ENCODE peak calls at places on chromosomes 13 and 19, in eight cellular contexts. One of them, this sample, is unnamed.

GRCh38 chr13:19957320-19958118 is 1.0 kb upstream of the ZMYM2 start:
- DNase-seq in sigmoid colon: peak; percentile 92
- DNase-seq in upper lobe of right lung: peak; percentile 84
- DNase-seq in mucosa of descending colon: peak; percentile 77
- DNase-seq in psoas muscle: peak; percentile 82
- DNase-seq in heart right ventricle: peak; percentile 85
- DNase-seq in stomach: peak; percentile 78
- DNase-seq in left ventricle myocardium inferior: peak; percentile 66
- DNase-seq in this sample: peak; percentile 90

GRCh38 chr19:39617745-39618144 is 15.4 kb downstream of the LGALS13 start:
- DNase-seq in upper lobe of right lung: no peak
- DNase-seq in sigmoid colon: no peak
- DNase-seq in stomach: no peak
- DNase-seq in mucosa of descending colon: no peak
- DNase-seq in heart right ventricle: no peak
- DNase-seq in psoas muscle: no peak
- DNase-seq in left ventricle myocardium inferior: no peak
- DNase-seq in this sample: no peak

GRCh38 chr19:38851622-38852230 is 1.9 kb upstream of the HNRNPL start:
- DNase-seq in sigmoid colon: peak; percentile 98
- DNase-seq in mucosa of descending colon: peak; percentile 96
- DNase-seq in psoas muscle: peak; percentile 97
- DNase-seq in stomach: peak; percentile 96
- DNase-seq in heart right ventricle: peak; percentile 96
- DNase-seq in upper lobe of right lung: peak; percentile 97
- DNase-seq in left ventricle myocardium inferior: peak; percentile 95
- DNase-seq in this sample: peak; percentile 75

GRCh38 chr13:33751151-33751550 is 66.8 kb upstream of the RFC3 start:
- DNase-seq in mucosa of descending colon: no peak
- DNase-seq in stomach: no peak
- DNase-seq in heart right ventricle: no peak
- DNase-seq in sigmoid colon: no peak
- DNase-seq in left ventricle myocardium inferior: no peak
- DNase-seq in upper lobe of right lung: no peak
- DNase-seq in psoas muscle: no peak
- DNase-seq in this sample: no peak

GRCh38 chr19:7230826-7231225 is 63.4 kb downstream of the INSR start:
- DNase-seq in heart right ventricle: peak; percentile 73
- DNase-seq in upper lobe of right lung: peak; percentile 46
- DNase-seq in mucosa of descending colon: no peak
- DNase-seq in sigmoid colon: peak; percentile 92
- DNase-seq in psoas muscle: peak; percentile 75
- DNase-seq in stomach: peak; percentile 29
- DNase-seq in left ventricle myocardium inferior: peak; percentile 73
- DNase-seq in this sample: peak; percentile 81

GRCh38 chr19:5676105-5676671 is 4.1 kb downstream of the MICOS13 start:
- DNase-seq in upper lobe of right lung: no peak
- DNase-seq in sigmoid colon: no peak
- DNase-seq in mucosa of descending colon: peak; percentile 42
- DNase-seq in psoas muscle: no peak
- DNase-seq in left ventricle myocardium inferior: no peak
- DNase-seq in heart right ventricle: no peak
- DNase-seq in stomach: no peak
- DNase-seq in this sample: no peak

GRCh38 chr13:42071667-42072419 is 23.4 kb downstream of the DGKH start:
- DNase-seq in sigmoid colon: no peak
- DNase-seq in psoas muscle: no peak
- DNase-seq in left ventricle myocardium inferior: no peak
- DNase-seq in stomach: no peak
- DNase-seq in mucosa of descending colon: no peak
- DNase-seq in heart right ventricle: no peak
- DNase-seq in upper lobe of right lung: no peak
- DNase-seq in this sample: no peak

GRCh38 chr19:38025908-38026307 is 118.9 kb downstream of the SIPA1L3 start:
- DNase-seq in upper lobe of right lung: no peak
- DNase-seq in heart right ventricle: no peak
- DNase-seq in stomach: no peak
- DNase-seq in left ventricle myocardium inferior: no peak
- DNase-seq in sigmoid colon: no peak
- DNase-seq in psoas muscle: no peak
- DNase-seq in mucosa of descending colon: no peak
- DNase-seq in this sample: no peak

GRCh38 chr13:40547545-40548322 is 118.7 kb downstream of the FOXO1 start:
- DNase-seq in heart right ventricle: no peak
- DNase-seq in mucosa of descending colon: no peak
- DNase-seq in stomach: no peak
- DNase-seq in sigmoid colon: no peak
- DNase-seq in left ventricle myocardium inferior: no peak
- DNase-seq in psoas muscle: no peak
- DNase-seq in upper lobe of right lung: no peak
- DNase-seq in this sample: no peak

GRCh38 chr19:28634837-28635236 is 578.1 kb downstream of the UQCRFS1 start:
- DNase-seq in psoas muscle: no peak
- DNase-seq in mucosa of descending colon: no peak
- DNase-seq in left ventricle myocardium inferior: no peak
- DNase-seq in heart right ventricle: no peak
- DNase-seq in sigmoid colon: no peak
- DNase-seq in upper lobe of right lung: no peak
- DNase-seq in stomach: no peak
- DNase-seq in this sample: no peak

GRCh38 chr19:6423499-6424189 is 967 bp downstream of the KHSRP start:
- DNase-seq in heart right ventricle: no peak
- DNase-seq in upper lobe of right lung: no peak
- DNase-seq in mucosa of descending colon: peak; percentile 51
- DNase-seq in stomach: no peak
- DNase-seq in psoas muscle: no peak
- DNase-seq in left ventricle myocardium inferior: no peak
- DNase-seq in sigmoid colon: peak; percentile 67
- DNase-seq in this sample: peak; percentile 69

GRCh38 chr19:3408996-3409345 is 42.6 kb downstream of the NFIC start:
- DNase-seq in mucosa of descending colon: no peak
- DNase-seq in psoas muscle: peak; percentile 37
- DNase-seq in upper lobe of right lung: no peak
- DNase-seq in left ventricle myocardium inferior: no peak
- DNase-seq in stomach: no peak
- DNase-seq in heart right ventricle: no peak
- DNase-seq in sigmoid colon: no peak
- DNase-seq in this sample: no peak

GRCh38 chr19:3405261-3405653 is 38.9 kb downstream of the NFIC start:
- DNase-seq in heart right ventricle: no peak
- DNase-seq in psoas muscle: no peak
- DNase-seq in left ventricle myocardium inferior: no peak
- DNase-seq in stomach: no peak
- DNase-seq in upper lobe of right lung: no peak
- DNase-seq in mucosa of descending colon: no peak
- DNase-seq in sigmoid colon: no peak
- DNase-seq in this sample: no peak

GRCh38 chr19:3404324-3405260 is 38.2 kb downstream of the NFIC start:
- DNase-seq in left ventricle myocardium inferior: peak; percentile 89
- DNase-seq in stomach: peak; percentile 88
- DNase-seq in sigmoid colon: peak; percentile 97
- DNase-seq in upper lobe of right lung: peak; percentile 91
- DNase-seq in mucosa of descending colon: peak; percentile 64
- DNase-seq in heart right ventricle: peak; percentile 93
- DNase-seq in psoas muscle: peak; percentile 96
- DNase-seq in this sample: peak; percentile 95

GRCh38 chr19:3407556-3408516 is 41.5 kb downstream of the NFIC start:
- DNase-seq in left ventricle myocardium inferior: peak; percentile 65
- DNase-seq in sigmoid colon: peak; percentile 88
- DNase-seq in mucosa of descending colon: no peak
- DNase-seq in psoas muscle: peak; percentile 88
- DNase-seq in stomach: peak; percentile 53
- DNase-seq in heart right ventricle: peak; percentile 73
- DNase-seq in upper lobe of right lung: no peak
- DNase-seq in this sample: peak; percentile 80

DNA sequence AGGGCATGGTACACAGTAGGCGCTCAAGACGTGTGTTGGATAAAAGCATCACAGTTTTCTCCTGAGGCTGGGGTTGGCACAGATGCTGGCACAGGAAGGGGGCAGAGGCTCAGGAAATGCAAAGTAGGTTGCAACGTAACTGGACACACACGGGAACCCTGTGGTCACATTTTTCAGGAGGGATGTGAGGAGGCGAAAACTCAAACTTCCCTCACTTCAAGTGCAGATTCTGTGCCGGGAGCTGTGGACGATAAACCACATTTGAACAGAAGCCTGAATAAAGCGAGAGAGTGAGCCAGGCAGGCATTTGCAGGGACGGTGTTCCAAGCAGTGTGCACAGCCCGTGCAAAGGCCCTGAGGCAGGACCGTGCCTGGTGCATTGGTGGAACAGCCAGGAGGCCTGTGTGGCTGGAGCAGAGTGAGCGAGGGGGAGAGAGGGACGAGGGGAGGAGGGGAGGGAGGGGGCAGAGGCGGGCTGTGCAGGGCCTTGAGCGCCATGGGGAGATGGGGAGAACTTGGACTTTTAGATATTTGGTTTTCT is 40.3 kb downstream of the NFIC start:
- DNase-seq in psoas muscle: peak; percentile 62
- DNase-seq in mucosa of descending colon: no peak
- DNase-seq in left ventricle myocardium inferior: no peak
- DNase-seq in heart right ventricle: no peak
- DNase-seq in sigmoid colon: no peak
- DNase-seq in upper lobe of right lung: no peak
- DNase-seq in stomach: no peak
- DNase-seq in this sample: no peak
- H3K4me1 ChIP-seq in psoas muscle: peaks cover 48% of the 10 kb centered on the region
- H3K4me1 ChIP-seq in mucosa of descending colon: peaks cover 6% of the 10 kb centered on the region
- H3K4me1 ChIP-seq in left ventricle myocardium inferior: peaks cover 82% of the 10 kb centered on the region
- H3K4me1 ChIP-seq in heart right ventricle: peaks cover 47% of the 10 kb centered on the region
- H3K4me1 ChIP-seq in sigmoid colon: peaks cover 90% of the 10 kb centered on the region
- H3K4me1 ChIP-seq in upper lobe of right lung: peaks cover 21% of the 10 kb centered on the region
- H3K4me1 ChIP-seq in stomach: peaks cover 96% of the 10 kb centered on the region
- H3K4me1 ChIP-seq in this sample: peaks cover 6% of the 10 kb centered on the region

DNA sequence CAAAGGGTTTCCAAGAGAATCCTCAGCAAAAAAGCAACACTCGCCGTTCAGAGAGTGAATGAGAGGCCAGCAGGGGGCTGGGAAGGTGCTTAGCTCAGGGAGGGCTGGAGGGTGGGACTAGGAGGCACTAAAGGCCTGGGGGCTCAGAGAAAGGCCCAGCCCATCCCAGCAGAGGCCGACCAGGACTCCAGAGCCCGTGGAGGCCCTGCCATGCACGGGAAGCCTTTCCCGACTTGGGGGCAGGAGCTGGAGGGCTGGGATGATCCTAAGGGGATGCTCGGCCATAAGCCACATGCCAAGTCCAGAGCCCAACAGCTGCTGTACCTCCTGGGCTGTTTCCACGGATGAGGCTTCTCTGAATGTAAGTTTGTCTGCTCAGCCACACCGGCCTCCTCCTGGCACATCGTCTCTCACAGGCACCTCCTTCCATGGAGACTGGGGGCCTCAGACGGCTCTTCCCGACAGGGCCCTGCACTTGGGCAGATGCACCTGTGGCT is 19.5 kb downstream of the RASA3 start:
- DNase-seq in upper lobe of right lung: peak; percentile 48
- DNase-seq in sigmoid colon: peak; percentile 46
- DNase-seq in mucosa of descending colon: peak; percentile 19
- DNase-seq in stomach: no peak
- DNase-seq in left ventricle myocardium inferior: no peak
- DNase-seq in heart right ventricle: no peak
- DNase-seq in psoas muscle: peak; percentile 32
- DNase-seq in this sample: peak; percentile 48
- H3K4me1 ChIP-seq in upper lobe of right lung: peaks cover 21% of the 10 kb centered on the region
- H3K4me1 ChIP-seq in sigmoid colon: peaks cover 28% of the 10 kb centered on the region
- H3K4me1 ChIP-seq in mucosa of descending colon: peaks cover 25% of the 10 kb centered on the region
- H3K4me1 ChIP-seq in stomach: peaks cover 53% of the 10 kb centered on the region
- H3K4me1 ChIP-seq in left ventricle myocardium inferior: peaks cover 35% of the 10 kb centered on the region
- H3K4me1 ChIP-seq in heart right ventricle: peaks cover 20% of the 10 kb centered on the region
- H3K4me1 ChIP-seq in psoas muscle: peaks cover 52% of the 10 kb centered on the region
- H3K4me1 ChIP-seq in this sample: no peaks in the 10 kb centered on the region

GRCh38 chr13:30116379-30116778 is 191.0 kb downstream of the KATNAL1 start:
- DNase-seq in left ventricle myocardium inferior: no peak
- DNase-seq in stomach: no peak
- DNase-seq in psoas muscle: no peak
- DNase-seq in sigmoid colon: no peak
- DNase-seq in upper lobe of right lung: no peak
- DNase-seq in mucosa of descending colon: no peak
- DNase-seq in heart right ventricle: no peak
- DNase-seq in this sample: no peak

GRCh38 chr13:30115257-30115600 is 192.1 kb downstream of the KATNAL1 start:
- DNase-seq in upper lobe of right lung: no peak
- DNase-seq in heart right ventricle: no peak
- DNase-seq in mucosa of descending colon: no peak
- DNase-seq in left ventricle myocardium inferior: no peak
- DNase-seq in stomach: no peak
- DNase-seq in psoas muscle: no peak
- DNase-seq in sigmoid colon: no peak
- DNase-seq in this sample: no peak

GRCh38 chr13:30113983-30114491 is 193.3 kb downstream of the KATNAL1 start:
- DNase-seq in sigmoid colon: no peak
- DNase-seq in psoas muscle: no peak
- DNase-seq in left ventricle myocardium inferior: no peak
- DNase-seq in heart right ventricle: no peak
- DNase-seq in mucosa of descending colon: peak; percentile 51
- DNase-seq in stomach: peak; percentile 72
- DNase-seq in upper lobe of right lung: no peak
- DNase-seq in this sample: no peak

GRCh38 chr13:30113531-30113930 is 193.8 kb downstream of the KATNAL1 start:
- DNase-seq in upper lobe of right lung: no peak
- DNase-seq in heart right ventricle: no peak
- DNase-seq in stomach: no peak
- DNase-seq in sigmoid colon: no peak
- DNase-seq in left ventricle myocardium inferior: no peak
- DNase-seq in psoas muscle: no peak
- DNase-seq in mucosa of descending colon: no peak
- DNase-seq in this sample: no peak

GRCh38 chr13:30114586-30115256 is 192.6 kb downstream of the KATNAL1 start:
- DNase-seq in stomach: peak; percentile 96
- DNase-seq in heart right ventricle: peak; percentile 85
- DNase-seq in mucosa of descending colon: peak; percentile 95
- DNase-seq in sigmoid colon: peak; percentile 94
- DNase-seq in psoas muscle: peak; percentile 94
- DNase-seq in upper lobe of right lung: peak; percentile 95
- DNase-seq in left ventricle myocardium inferior: peak; percentile 89
- DNase-seq in this sample: peak; percentile 56
- H3K4me1 ChIP-seq in stomach: peaks cover 47% of the 10 kb centered on the region
- H3K4me1 ChIP-seq in heart right ventricle: peaks cover 12% of the 10 kb centered on the region
- H3K4me1 ChIP-seq in mucosa of descending colon: peaks cover 11% of the 10 kb centered on the region
- H3K4me1 ChIP-seq in sigmoid colon: peaks cover 48% of the 10 kb centered on the region
- H3K4me1 ChIP-seq in psoas muscle: peaks cover 12% of the 10 kb centered on the region
- H3K4me1 ChIP-seq in upper lobe of right lung: peaks cover 27% of the 10 kb centered on the region
- H3K4me1 ChIP-seq in left ventricle myocardium inferior: peaks cover 29% of the 10 kb centered on the region
- H3K4me1 ChIP-seq in this sample: peaks cover 10% of the 10 kb centered on the region

DNA sequence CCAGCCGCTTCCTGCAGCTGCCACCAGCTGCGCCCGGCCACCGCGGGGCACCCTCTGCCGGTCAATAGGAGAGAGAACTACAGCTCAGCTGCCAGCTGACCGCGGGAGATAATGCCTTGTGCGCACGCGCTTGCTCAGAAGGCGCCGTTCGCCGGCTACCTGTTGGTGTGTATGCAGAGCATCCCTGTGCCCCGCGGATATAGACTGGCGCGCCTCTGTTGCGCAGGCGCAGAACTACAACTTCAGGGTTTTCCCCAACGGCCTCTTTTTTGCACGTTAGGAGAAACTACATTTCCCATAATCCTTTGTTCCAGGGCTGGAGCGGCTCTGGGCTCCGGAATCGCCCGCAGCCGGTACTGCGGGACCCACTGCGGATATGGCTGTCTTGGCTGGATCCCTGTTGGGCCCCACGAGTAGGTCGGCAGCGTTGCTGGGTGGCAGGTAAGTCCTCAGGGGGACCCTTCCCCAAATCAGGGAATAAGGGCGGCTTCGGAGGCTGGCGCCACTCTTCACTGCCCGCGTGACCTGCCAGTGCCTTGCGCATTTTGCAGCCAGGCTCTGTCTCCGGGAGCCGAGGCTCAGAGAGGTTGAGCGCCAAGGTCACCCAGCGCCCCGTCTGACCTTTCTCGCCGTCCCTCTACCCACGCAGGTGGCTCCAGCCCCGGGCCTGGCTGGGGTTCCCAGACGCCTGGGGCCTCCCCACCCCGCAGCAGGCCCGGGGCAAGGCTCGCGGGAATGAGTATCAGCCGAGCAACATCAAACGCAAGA is at the start of gene MRPL34:
- DNase-seq in upper lobe of right lung: peak; percentile 99
- DNase-seq in stomach: peak; percentile 99
- DNase-seq in left ventricle myocardium inferior: peak; percentile 93
- DNase-seq in sigmoid colon: peak; percentile 99
- DNase-seq in mucosa of descending colon: peak; percentile 98
- DNase-seq in heart right ventricle: peak; percentile 93
- DNase-seq in psoas muscle: peak; percentile 98
- DNase-seq in this sample: peak; percentile 89
- H3K4me1 ChIP-seq in upper lobe of right lung: peaks cover 43% of the 10 kb centered on the region
- H3K4me1 ChIP-seq in stomach: peaks cover 83% of the 10 kb centered on the region
- H3K4me1 ChIP-seq in left ventricle myocardium inferior: peaks cover 76% of the 10 kb centered on the region
- H3K4me1 ChIP-seq in sigmoid colon: peaks cover 66% of the 10 kb centered on the region
- H3K4me1 ChIP-seq in mucosa of descending colon: peaks cover 35% of the 10 kb centered on the region
- H3K4me1 ChIP-seq in heart right ventricle: peaks cover 43% of the 10 kb centered on the region
- H3K4me1 ChIP-seq in psoas muscle: peaks cover 39% of the 10 kb centered on the region
- H3K4me1 ChIP-seq in this sample: peaks cover 2% of the 10 kb centered on the region

This sample was measured in ascending aorta.